ENCODE peak calls at places on chromosomes 1 and 21, in four cellular contexts. W, R, I and Z are unnamed samples.

GRCh38 chr1:205739348-205740160 is 10.4 kb downstream of the NUCKS1 start:
- DNase-seq in W (no peak), I (no peak), R (no peak), Z (no peak)

GRCh38 chr21:44533121-44533890 is 6.7 kb downstream of the KRTAP10-1 start:
- DNase-seq in I (peak), W (no peak), R (no peak), Z (peak)

GRCh38 chr1:91427741-91428140 is 23.1 kb upstream of the HFM1 start:
- DNase-seq in R (no peak), I (no peak), W (no peak), Z (no peak)

GRCh38 chr1:31020007-31020790 is 45.3 kb downstream of the PUM1 start:
- DNase-seq in W (no peak), I (no peak), R (no peak), Z (no peak)

GRCh38 chr1:171142451-171143121 is 42.5 kb upstream of the FMO2 start:
- DNase-seq in I (peak), W (peak), R (no peak), Z (peak)

GRCh38 chr1:198936371-198937083 is 297.7 kb downstream of the PTPRC start:
- DNase-seq in W (no peak), I (no peak), R (no peak), Z (no peak)

GRCh38 chr1:164949758-164950452 is 390.9 kb downstream of the PBX1 start:
- DNase-seq in R (no peak), I (no peak), W (no peak), Z (no peak)

GRCh38 chr1:39354572-39354971 is 136.9 kb upstream of the BMP8A start:
- DNase-seq in R (no peak), W (no peak), I (no peak), Z (no peak)

GRCh38 chr1:53367503-53368313 is 39.8 kb upstream of the LRP8 start:
- DNase-seq in W (no peak), I (peak), R (no peak), Z (peak)

GRCh38 chr1:221806236-221806635 is 64.3 kb upstream of the DUSP10 start:
- DNase-seq in W (no peak), R (no peak), I (no peak), Z (no peak)

GRCh38 chr1:64572222-64572900 is 102.4 kb downstream of the CACHD1 start:
- DNase-seq in I (no peak), R (no peak), W (no peak), Z (no peak)

GRCh38 chr1:84260852-84261518 is 40.5 kb upstream of the SAMD13 start:
- DNase-seq in R (no peak), I (no peak), W (no peak), Z (no peak)

GRCh38 chr1:11078631-11079030 is 18.8 kb upstream of the SRM start:
- DNase-seq in I (no peak), R (no peak), W (no peak), Z (no peak)

GRCh38 chr1:215640429-215641148 is 73.5 kb downstream of the KCTD3 start:
- DNase-seq in I (no peak), W (no peak), R (no peak), Z (no peak)

DNA sequence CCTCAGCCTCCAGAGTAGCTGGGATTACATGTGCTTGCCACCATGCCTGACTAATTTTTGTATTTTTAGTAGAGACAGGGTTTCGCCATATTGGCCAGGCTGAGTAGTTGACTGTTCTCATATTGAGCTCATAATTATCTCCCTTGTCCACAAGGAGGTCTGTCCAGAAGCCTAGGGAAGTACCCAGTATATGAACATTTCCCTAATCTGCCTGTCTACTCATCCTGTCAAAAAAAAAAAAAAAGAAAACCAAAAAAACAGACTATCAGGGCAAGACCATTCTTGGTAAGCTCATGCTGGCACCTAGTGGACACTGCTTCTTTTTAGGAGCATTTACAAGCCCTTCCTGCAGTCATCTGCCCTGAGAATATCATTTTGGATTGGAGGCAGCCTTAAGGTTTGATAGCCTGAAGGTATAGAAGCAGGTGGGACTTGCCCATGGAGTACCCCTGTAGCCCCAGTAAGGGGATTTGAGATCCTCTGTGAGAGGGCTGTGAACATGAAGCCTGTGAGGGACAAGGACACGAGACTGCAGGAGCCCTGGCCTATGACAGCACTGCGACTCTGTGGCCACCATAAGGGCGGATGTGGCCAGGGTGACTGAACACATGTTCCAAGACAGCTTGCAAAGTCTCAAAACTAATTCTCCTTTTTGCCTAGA is 10.8 kb upstream of the DUSP12 start:
- DNase-seq in I (peak), R (peak), W (no peak), Z (no peak)
- TF ChIP-seq CTCF in I (no peak), R (peak), W (no peak), Z (peak)

GRCh38 chr1:150973258-150973825 is 1.3 kb downstream of the CERS2 start:
- DNase-seq in W (peak), I (peak), R (no peak), Z (peak)
- H3K4me3 ChIP-seq in W (peak), I (peak), R (peak), Z (peak)

DNA sequence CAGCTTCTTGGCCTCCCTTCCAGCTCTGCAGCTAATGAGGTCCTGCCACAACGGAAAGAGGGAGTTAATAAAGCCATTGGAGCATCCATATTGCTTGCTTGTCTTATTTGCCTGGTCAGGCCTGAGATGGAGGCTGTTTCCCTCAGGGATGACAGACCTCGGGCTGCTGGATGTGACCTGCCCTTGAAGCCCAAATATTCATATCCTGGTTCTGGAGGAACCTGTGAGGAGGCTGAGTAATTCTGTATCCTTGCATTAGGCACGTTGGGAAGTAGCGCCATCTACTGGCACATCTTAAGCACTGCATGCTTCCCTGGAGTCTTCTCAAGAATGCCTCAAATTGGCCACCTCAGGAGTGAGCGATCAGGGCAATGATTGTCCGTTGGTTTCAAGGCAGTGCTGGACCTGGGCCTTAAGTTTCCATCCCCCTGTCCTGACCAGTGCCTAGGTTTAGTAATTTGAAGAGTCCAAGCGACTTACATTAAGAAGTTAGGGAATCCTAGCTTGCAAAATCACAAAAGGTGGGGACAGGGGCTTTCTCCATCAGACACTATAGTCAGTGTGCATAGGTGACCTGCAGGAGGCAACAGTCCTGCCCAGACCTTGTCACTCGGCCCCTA is 13.8 kb upstream of the NASP start:
- DNase-seq in I (peak), W (peak), R (peak), Z (peak)
- TF ChIP-seq POLR2A in I (no peak), W (no peak), R (no peak), Z (no peak)

GRCh38 chr1:9289090-9289534 is 3.6 kb upstream of the SPSB1 start:
- DNase-seq in I (peak), W (peak), R (peak), Z (peak)
- TF ChIP-seq CTCF in I (peak), W (peak), R (peak), Z (peak)

GRCh38 chr1:150115121-150115520 is 34.6 kb upstream of the PLEKHO1 start:
- DNase-seq in I (no peak), W (no peak), R (no peak), Z (no peak)

GRCh38 chr1:150110066-150110465 is 39.6 kb upstream of the PLEKHO1 start:
- DNase-seq in W (no peak), R (no peak), I (no peak), Z (no peak)

GRCh38 chr1:150106331-150106730 is 38.8 kb downstream of the VPS45 start:
- DNase-seq in I (no peak), W (no peak), R (no peak), Z (no peak)

GRCh38 chr1:150111670-150112069 is 38.0 kb upstream of the PLEKHO1 start:
- DNase-seq in W (no peak), I (no peak), R (no peak), Z (no peak)

DNA sequence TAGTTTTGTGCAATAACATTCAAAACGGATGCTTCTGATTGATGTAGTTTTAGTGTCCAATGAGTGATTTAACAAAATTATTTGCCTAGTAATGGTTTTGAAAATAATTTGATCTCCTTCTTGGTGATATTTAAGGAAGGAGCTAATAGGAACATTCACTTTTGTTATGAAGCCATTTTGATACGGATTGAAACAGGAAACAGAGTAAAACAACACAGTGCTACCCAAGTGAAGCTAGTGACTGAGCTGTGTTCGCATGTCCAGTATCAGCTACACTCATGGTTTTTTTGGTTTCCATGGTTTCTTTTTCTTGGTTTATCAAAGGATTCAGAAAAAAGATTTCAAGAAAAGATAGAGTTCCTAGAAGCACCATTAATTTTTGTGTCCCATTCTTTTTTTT is 40.1 kb upstream of the PLEKHO1 start:
- DNase-seq in W (no peak), R (no peak), I (no peak), Z (no peak)
- H3K4me3 ChIP-seq in W (no peak), R (no peak), I (no peak), Z (no peak)

GRCh38 chr1:94061513-94062443 is 59.2 kb downstream of the ABCA4 start:
- DNase-seq in R (peak), I (peak), W (peak), Z (peak)
- TF ChIP-seq POLR2A in R (no peak), I (no peak), W (no peak), Z (no peak)

GRCh38 chr1:16293568-16293967 is 56.6 kb upstream of the CPLANE2 start:
- DNase-seq in W (no peak), I (no peak), R (no peak), Z (no peak)

GRCh38 chr1:16294219-16295212 is 57.5 kb upstream of the CPLANE2 start:
- DNase-seq in W (no peak), I (no peak), R (no peak), Z (no peak)

GRCh38 chr1:16292739-16293138 is 55.8 kb upstream of the CPLANE2 start:
- DNase-seq in I (no peak), W (no peak), R (no peak), Z (no peak)

GRCh38 chr1:16286122-16286521 is 49.1 kb upstream of the CPLANE2 start:
- DNase-seq in R (no peak), W (no peak), I (no peak), Z (no peak)

DNA sequence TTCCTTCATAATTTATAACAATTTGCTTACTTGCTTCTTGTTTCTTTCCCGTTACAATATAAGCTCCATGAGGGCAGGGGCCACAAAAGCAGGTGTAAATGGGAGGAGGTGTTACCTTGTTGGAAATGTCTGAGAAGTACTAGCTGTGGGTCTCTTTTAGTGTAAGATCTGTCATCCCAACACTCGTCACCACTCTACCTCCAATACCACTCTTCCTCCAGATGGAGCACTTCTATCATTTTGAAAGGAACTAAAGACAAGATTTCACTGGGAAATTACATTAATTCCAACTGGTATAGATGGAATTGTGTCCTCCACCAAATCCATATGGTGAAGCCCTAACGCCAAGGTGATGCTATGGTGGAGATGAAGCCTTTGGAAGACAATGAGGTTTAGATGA is 53.0 kb upstream of the CPLANE2 start:
- DNase-seq in I (no peak), R (no peak), W (no peak), Z (no peak)
- TF ChIP-seq CTCF in I (no peak), R (peak), W (no peak), Z (no peak)

GRCh38 chr21:46368533-46369285 is 44.8 kb downstream of the PCNT start:
- DNase-seq in I (no peak), R (no peak), W (no peak), Z (no peak)
- H3K4me3 ChIP-seq in I (no peak), R (no peak), W (no peak), Z (no peak)

DNA sequence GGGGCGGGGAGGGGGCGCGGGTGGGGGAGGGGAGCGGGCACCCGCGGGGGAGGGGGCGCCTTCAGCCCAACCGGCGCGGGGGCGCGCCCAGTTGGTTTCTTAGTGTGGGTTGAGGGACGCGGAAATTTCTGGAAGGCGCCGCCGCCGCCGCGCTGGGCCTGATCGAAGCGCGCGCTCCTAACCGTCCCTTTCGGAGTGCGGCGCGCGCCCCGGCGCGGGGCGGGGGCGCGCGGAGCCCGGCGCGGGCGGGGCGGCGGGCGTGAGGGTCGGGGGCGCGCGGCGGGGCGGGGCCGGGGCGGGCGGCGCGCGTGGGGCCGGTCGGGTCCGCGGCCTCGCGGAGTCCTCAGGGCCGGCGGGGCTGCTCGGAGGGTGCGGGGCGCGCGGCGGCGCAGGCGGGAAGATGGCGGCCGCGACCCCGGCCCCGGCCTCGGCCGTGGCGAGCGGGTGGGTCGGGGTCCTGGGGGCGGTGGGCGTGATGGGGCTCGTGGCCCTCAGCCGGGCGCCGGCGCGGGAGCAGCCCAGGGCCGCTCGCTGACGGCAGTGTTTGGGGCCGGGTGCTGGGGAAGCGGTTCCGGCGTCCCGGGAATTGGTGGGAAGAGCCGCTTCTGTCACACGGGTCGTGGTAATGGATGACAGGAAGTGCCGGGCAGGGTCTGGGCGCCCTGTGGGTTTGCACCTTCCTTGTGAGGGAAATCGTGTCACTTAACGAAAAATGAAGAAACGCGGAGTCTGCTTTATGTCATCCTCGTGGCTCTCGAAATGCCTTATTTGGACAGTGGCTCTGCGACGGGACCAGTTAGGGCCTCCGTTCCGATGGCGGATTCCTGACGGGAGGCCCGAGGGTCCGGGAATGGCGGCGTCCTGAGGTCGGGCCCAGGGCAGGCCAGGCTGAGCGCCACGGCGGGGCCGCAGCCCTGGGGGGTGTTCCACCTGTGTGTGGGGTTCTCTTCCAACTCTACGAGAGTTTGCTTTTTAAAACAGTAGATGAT is 764 bp downstream of the PKNOX1 start:
- DNase-seq in R (no peak), W (peak), I (peak), Z (peak)
- TF ChIP-seq POLR2A in R (no peak), W (peak), I (peak), Z (no peak)